ENCODE peak calls at places on chromosome X, in five cellular contexts. J is right cardiac atrium; N is HEK293T; F is pulmonary artery endothelial cell; K is stimulated activated CD4-positive, alpha-beta T cell treated with anti-CD3 and anti-CD28 coated beads, Interleukin-4, amount 100 ng/mL, for 1 hour. R is an unnamed sample.

GRCh38 chrX:81336455-81337144 is 134.7 kb downstream of the SH3BGRL start:
- DNase-seq in J (no peak), N (no peak), F (no peak), K (no peak), R (no peak)

GRCh38 chrX:38175140-38175539 is 45.5 kb downstream of the SRPX start:
- DNase-seq in J (no peak), N (peak), F (no peak), K (no peak), R (no peak)

GRCh38 chrX:49919617-49920016 is 2.8 kb upstream of the CLCN5 start:
- DNase-seq in J (peak), N (peak), F (no peak), K (peak), R (no peak)

GRCh38 chrX:46279925-46280313 is 265.3 kb downstream of the ZNF674 start:
- DNase-seq in J (no peak), N (no peak), F (peak), K (no peak), R (no peak)

GRCh38 chrX:19902110-19902509 is 14.7 kb upstream of the SH3KBP1 start:
- DNase-seq in J (peak), N (no peak), F (no peak), K (no peak), R (no peak)

GRCh38 chrX:108225456-108225730 is 133.8 kb downstream of the ATG4A start:
- DNase-seq in J (no peak), N (no peak), F (no peak), K (no peak), R (no peak)

GRCh38 chrX:68876731-68877130 is 47.9 kb downstream of the EFNB1 start:
- DNase-seq in J (no peak), N (no peak), F (no peak), K (no peak), R (no peak)

GRCh38 chrX:34881671-34882070 is 60.9 kb upstream of the FAM47B start:
- DNase-seq in J (no peak), N (no peak), F (no peak), K (no peak), R (no peak)

GRCh38 chrX:130738638-130739195 is 164.3 kb downstream of the ENOX2 start:
- DNase-seq in J (no peak), N (no peak), F (no peak), K (no peak), R (no peak)

GRCh38 chrX:30713061-30713525 is 59.9 kb downstream of the GK start:
- DNase-seq in J (peak), N (peak), F (peak), K (peak), R (peak)

R was measured in Peyer's patch.